ENCODE peak calls at places on chromosomes 11 and 22, in five cellular contexts. X is small intestine, S is neuronal stem cell, C is cardiac muscle cell, Y is stomach. G is an unnamed sample.

GRCh38 chr22:33726294-33726711 is 194.0 kb downstream of the LARGE1 start:
- DNase-seq in S (no peak), C (no peak), X (no peak), Y (no peak), G (no peak)

GRCh38 chr11:35038211-35038930 is 100.6 kb upstream of the CD44 start:
- DNase-seq in Y (no peak), S (no peak), X (no peak), C (no peak), G (no peak)

GRCh38 chr11:43936081-43936480 is 6.4 kb upstream of the C11orf96 start:
- DNase-seq in Y (no peak), X (no peak), C (no peak), S (no peak), G (no peak)

GRCh38 chr11:75639752-75640151 is 29.1 kb downstream of the MAP6 start:
- DNase-seq in S (no peak), Y (peak; percentile 66), C (peak; percentile 78), X (peak; percentile 41), G (no peak)

GRCh38 chr11:132318421-132319157 is 948.2 kb downstream of the NTM start:
- DNase-seq in Y (no peak), C (no peak), X (no peak), S (no peak), G (no peak)

GRCh38 chr22:48554893-48555552 is 1272.7 kb downstream of the BRD1 start:
- DNase-seq in Y (no peak), S (no peak), X (no peak), C (no peak), G (no peak)

GRCh38 chr11:117189191-117189940 is 9.8 kb upstream of the TAGLN start:
- DNase-seq in C (no peak), X (no peak), S (no peak), Y (peak; percentile 24), G (no peak)

GRCh38 chr22:30872282-30873041 is 96.1 kb downstream of the MORC2 start:
- DNase-seq in S (no peak), Y (no peak), C (no peak), X (no peak), G (no peak)

GRCh38 chr11:134753805-134754130 is 341.7 kb upstream of the B3GAT1 start:
- DNase-seq in C (no peak), Y (no peak), X (no peak), S (no peak), G (no peak)

GRCh38 chr22:32465661-32466060 is 1.4 kb upstream of the BPIFC start:
- DNase-seq in C (no peak), X (no peak), S (no peak), Y (no peak), G (no peak)

GRCh38 chr11:1360835-1361357 is 28.8 kb upstream of the BRSK2 start:
- DNase-seq in X (no peak), Y (no peak), S (no peak), C (no peak), G (no peak)

GRCh38 chr11:41118521-41118920 is 340.9 kb downstream of the LRRC4C start:
- DNase-seq in X (no peak), S (no peak), C (no peak), Y (no peak), G (no peak)

GRCh38 chr22:42307806-42308563 is 37.5 kb upstream of the TCF20 start:
- DNase-seq in Y (no peak), C (no peak), X (no peak), S (no peak), G (no peak)

GRCh38 chr11:2898366-2899079 is 12.9 kb upstream of the CDKN1C start:
- DNase-seq in C (no peak), Y (peak; percentile 57), X (peak; percentile 55), S (no peak), G (no peak)

GRCh38 chr11:43925932-43926505 is 16.4 kb upstream of the C11orf96 start:
- DNase-seq in Y (no peak), X (no peak), S (no peak), C (no peak), G (no peak)

GRCh38 chr11:2944953-2945756 is 15.9 kb upstream of the PHLDA2 start:
- DNase-seq in Y (peak; percentile 90), X (peak; percentile 83), S (peak; percentile 54), C (peak; percentile 84), G (peak; percentile 43)

GRCh38 chr11:130817608-130817944 is 98.7 kb downstream of the SNX19 start:
- DNase-seq in C (no peak), X (no peak), S (no peak), Y (no peak), G (no peak)

GRCh38 chr11:44271286-44271685 is 38.7 kb downstream of the ALX4 start:
- DNase-seq in C (no peak), X (no peak), S (no peak), Y (no peak), G (no peak)

GRCh38 chr11:93567406-93567819 is 24.2 kb upstream of the SMCO4 start:
- DNase-seq in X (peak; percentile 59), C (no peak), Y (peak; percentile 90), S (no peak), G (no peak)

GRCh38 chr11:79098096-79098495 is 342.7 kb downstream of the TENM4 start:
- DNase-seq in S (no peak), Y (no peak), X (no peak), C (no peak), G (no peak)

GRCh38 chr22:31244044-31244942 is 32.2 kb downstream of the LIMK2 start:
- DNase-seq in S (no peak), C (peak; percentile 69), Y (no peak), X (no peak), G (no peak)

GRCh38 chr11:45580399-45580798 is 85.0 kb downstream of the CHST1 start:
- DNase-seq in Y (no peak), X (no peak), S (peak; percentile 41), C (peak; percentile 82), G (no peak)

GRCh38 chr11:67607507-67607906 is 771 bp downstream of the NDUFV1 start:
- DNase-seq in S (no peak), Y (no peak), X (no peak), C (no peak), G (no peak)

GRCh38 chr11:38411149-38411548 is 1813.1 kb upstream of the RAG2 start:
- DNase-seq in Y (no peak), C (no peak), S (no peak), X (no peak), G (no peak)

GRCh38 chr11:69295995-69296889 is 2.3 kb downstream of the MYEOV start:
- DNase-seq in C (no peak), Y (peak; percentile 43), S (no peak), X (no peak), G (no peak)

GRCh38 chr11:1077033-1077416 is 2.4 kb downstream of the MUC2 start:
- DNase-seq in C (no peak), Y (no peak), X (no peak), S (no peak), G (no peak)

GRCh38 chr22:26592368-26593015 is 2.6 kb upstream of the TPST2 start:
- DNase-seq in S (no peak), C (no peak), Y (peak; percentile 26), X (peak; percentile 78), G (peak; percentile 15)

GRCh38 chr11:74849525-74850391 is 99.1 kb downstream of the XRRA1 start:
- DNase-seq in C (no peak), S (peak; percentile 17), X (no peak), Y (no peak), G (no peak)

GRCh38 chr22:19576460-19577421 is 52.5 kb upstream of the CLDN5 start:
- DNase-seq in X (no peak), S (no peak), C (no peak), Y (no peak), G (peak; percentile 6)

GRCh38 chr11:117842131-117842941 is 17.8 kb upstream of the FXYD2 start:
- DNase-seq in X (no peak), C (no peak), Y (peak; percentile 24), S (no peak), G (no peak)

GRCh38 chr22:22692707-22693530 is 48.5 kb downstream of the GGTLC2 start:
- DNase-seq in X (peak; percentile 93), Y (peak; percentile 75), S (peak; percentile 33), C (no peak), G (peak; percentile 66)

GRCh38 chr11:1305558-1306056 is 3.8 kb downstream of the TOLLIP start:
- DNase-seq in X (peak; percentile 43), Y (peak; percentile 25), C (no peak), S (no peak), G (no peak)

GRCh38 chr22:30421695-30422480 is 3.7 kb upstream of the MTFP1 start:
- DNase-seq in S (no peak), Y (no peak), X (peak; percentile 94), C (no peak), G (no peak)

GRCh38 chr11:129813216-129813791 is 2.3 kb upstream of the TMEM45B start:
- DNase-seq in X (peak; percentile 20), S (no peak), Y (no peak), C (no peak), G (no peak)

DNA sequence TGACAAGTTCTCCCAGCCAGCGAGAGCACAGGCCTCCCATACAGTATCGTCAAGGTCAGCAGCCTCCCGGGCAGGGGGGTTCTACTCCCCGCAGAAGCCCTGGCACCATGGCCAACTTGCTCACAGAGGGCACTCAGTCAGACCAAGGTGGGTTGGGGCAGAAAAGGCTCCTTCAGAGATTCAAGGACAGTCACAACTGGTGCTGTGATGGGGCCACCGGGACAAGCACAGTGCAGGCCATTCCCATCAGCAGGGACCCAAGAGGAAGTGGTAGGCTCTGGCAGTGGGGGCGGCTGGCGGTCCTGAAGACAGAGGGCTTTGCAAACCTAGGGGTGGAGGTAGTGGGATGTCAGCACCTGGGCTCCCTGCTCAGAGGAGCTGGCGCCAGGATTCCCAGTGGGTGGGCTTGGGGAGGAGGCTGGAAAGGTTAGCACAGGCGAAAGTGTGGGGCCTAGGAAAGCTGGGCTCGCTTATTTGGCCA is 5.3 kb upstream of the NEAT1 start:
- DNase-seq in Y (peak; percentile 44), X (no peak), S (no peak), C (no peak), G (no peak)
- H3K4me1 ChIP-seq in Y (peaks cover 57% of the 10 kb centered on the region), X (peaks cover 11% of the 10 kb centered on the region), S (peaks cover 38% of the 10 kb centered on the region), C (peaks cover 49% of the 10 kb centered on the region), G (peaks cover 36% of the 10 kb centered on the region)

DNA sequence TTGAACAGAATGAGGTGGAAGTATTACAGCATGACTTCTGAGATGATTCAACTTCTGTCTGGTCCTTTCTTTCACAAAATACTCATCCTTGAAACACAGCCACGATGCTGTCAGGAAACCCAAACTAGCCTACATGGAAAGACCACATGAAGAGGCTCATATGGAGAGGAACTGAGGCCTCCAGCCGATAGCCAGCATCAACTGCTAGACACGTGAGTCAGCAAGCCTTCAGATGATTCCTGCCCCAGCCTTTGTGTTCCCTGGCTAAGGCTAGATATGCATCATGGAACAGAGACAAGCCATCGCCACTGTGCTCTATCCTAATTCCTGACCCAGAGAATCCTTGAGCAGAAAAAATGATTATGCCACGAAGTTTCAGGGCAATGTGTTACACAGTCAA is 75.5 kb downstream of the ENTHD1 start:
- DNase-seq in C (no peak), X (no peak), Y (no peak), S (no peak), G (no peak)
- H3K27ac ChIP-seq in C (no peak overlapping the region), X (no peak overlapping the region), Y (no peak overlapping the region), S (no peak overlapping the region), G (no peak overlapping the region)

DNA sequence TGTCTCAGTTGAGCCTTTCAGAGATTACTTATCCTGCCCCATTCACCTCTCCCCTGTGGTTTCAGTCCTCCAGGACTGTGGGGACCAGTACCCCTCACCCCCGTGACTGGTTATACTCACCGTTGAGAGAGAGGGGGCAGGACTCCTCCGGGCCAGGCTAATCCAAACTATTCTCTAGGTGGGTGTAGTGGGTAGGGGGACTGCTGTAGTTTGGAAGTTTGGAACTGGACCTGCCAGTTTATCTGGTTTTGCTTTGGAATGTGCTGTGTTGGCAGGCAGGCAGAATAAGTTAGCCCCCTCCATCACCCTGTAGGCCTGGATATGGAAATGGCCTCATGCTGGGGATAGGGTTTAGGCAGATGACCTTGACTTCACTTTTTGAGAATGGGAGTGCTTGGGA is 13.5 kb downstream of the TEAD1 start:
- DNase-seq in S (no peak), Y (no peak), X (no peak), C (no peak), G (no peak)
- H3K4me1 ChIP-seq in S (peaks cover 40% of the 10 kb centered on the region), Y (peaks cover 64% of the 10 kb centered on the region), X (peaks cover 23% of the 10 kb centered on the region), C (peaks cover 47% of the 10 kb centered on the region), G (no peaks in the 10 kb centered on the region)

GRCh38 chr11:72781063-72781312 is 12.9 kb downstream of the STARD10 start:
- DNase-seq in X (no peak), Y (peak; percentile 71), S (no peak), C (peak; percentile 17), G (no peak)
- H3K27ac ChIP-seq in X (peak overlapping the region; percentile 43), Y (peak overlapping the region; percentile 95), S (no peak overlapping the region), C (no peak overlapping the region), G (peak overlapping the region; percentile 71)

G was measured in naive thymus-derived CD4-positive, alpha-beta T cell.